ENCODE peak calls at places on chromosomes 3 and 15, in seven cellular contexts. P, I, Y, Q, K, T and L are unnamed samples.

GRCh38 chr3:13265016-13265415 is 155.1 kb downstream of the NUP210 start:
- DNase-seq in K (no peak), I (no peak), T (no peak), Q (no peak), P (no peak), Y (no peak), L (no peak)

GRCh38 chr15:85748176-85748575 is 46.5 kb downstream of the KLHL25 start:
- DNase-seq in P (no peak), Q (no peak), T (no peak), K (no peak), Y (peak; percentile 41), I (peak; percentile 62), L (no peak)

GRCh38 chr15:23069496-23070166 is 30.3 kb upstream of the TUBGCP5 start:
- DNase-seq in Y (no peak), T (no peak), I (no peak), P (no peak), Q (no peak), K (no peak), L (no peak)

GRCh38 chr15:27223166-27223565 is 252.2 kb downstream of the GABRG3 start:
- DNase-seq in Q (no peak), T (no peak), I (no peak), Y (no peak), K (no peak), P (no peak), L (no peak)

GRCh38 chr3:47711596-47711995 is 70.1 kb downstream of the SMARCC1 start:
- DNase-seq in Q (no peak), T (no peak), P (no peak), K (no peak), I (no peak), Y (no peak), L (no peak)

GRCh38 chr3:14425574-14426304 is 23.3 kb downstream of the SLC6A6 start:
- DNase-seq in K (peak; percentile 29), Y (no peak), Q (no peak), I (no peak), P (no peak), T (no peak), L (no peak)

GRCh38 chr3:169112153-169112892 is 551.2 kb downstream of the MECOM start:
- DNase-seq in I (no peak), T (no peak), Q (no peak), Y (no peak), P (no peak), K (no peak), L (no peak)

GRCh38 chr3:28916713-28917499 is 364.0 kb upstream of the RBMS3 start:
- DNase-seq in Q (peak; percentile 37), Y (peak; percentile 85), I (peak; percentile 83), K (no peak), T (peak; percentile 84), P (peak; percentile 33), L (no peak)

GRCh38 chr15:41695750-41696436 is 35.7 kb downstream of the MGA start:
- DNase-seq in P (no peak), Q (no peak), I (no peak), Y (no peak), K (peak; percentile 44), T (peak; percentile 13), L (peak; percentile 27)

GRCh38 chr3:64152100-64152499 is 73.2 kb downstream of the PRICKLE2 start:
- DNase-seq in K (no peak), I (peak; percentile 76), P (peak; percentile 47), Q (peak; percentile 79), Y (no peak), T (no peak), L (no peak)

GRCh38 chr3:189685854-189686253 is 54.7 kb downstream of the TP63 start:
- DNase-seq in P (no peak), I (no peak), T (no peak), K (no peak), Q (no peak), Y (no peak), L (no peak)

GRCh38 chr15:67130673-67131601 is 65.5 kb downstream of the SMAD3 start:
- DNase-seq in P (no peak), K (no peak), Y (no peak), T (no peak), I (peak; percentile 72), Q (peak; percentile 69), L (no peak)

GRCh38 chr3:189288348-189289235 is 116.8 kb downstream of the TPRG1 start:
- DNase-seq in K (no peak), Q (no peak), P (no peak), T (no peak), Y (no peak), I (no peak), L (no peak)

GRCh38 chr3:135896613-135897012 is 68.9 kb upstream of the PPP2R3A start:
- DNase-seq in Q (no peak), P (no peak), K (no peak), Y (no peak), T (no peak), I (no peak), L (no peak)

GRCh38 chr3:50442940-50443579 is 60.4 kb downstream of the CACNA2D2 start:
- DNase-seq in K (no peak), Y (no peak), T (no peak), P (no peak), Q (no peak), I (no peak), L (no peak)

GRCh38 chr15:88574646-88575045 is 28.2 kb upstream of the DET1 start:
- DNase-seq in I (no peak), Q (no peak), K (no peak), P (no peak), T (no peak), Y (no peak), L (no peak)

GRCh38 chr3:20361000-20361399 is 175.0 kb upstream of the SGO1 start:
- DNase-seq in Y (no peak), T (no peak), P (no peak), I (no peak), Q (no peak), K (no peak), L (no peak)

GRCh38 chr3:146781606-146782005 is 176.5 kb upstream of the PLSCR5 start:
- DNase-seq in I (no peak), K (no peak), P (no peak), T (no peak), Y (no peak), Q (no peak), L (no peak)

GRCh38 chr3:114496021-114496434 is 202.2 kb downstream of the TIGIT start:
- DNase-seq in K (no peak), Y (peak; percentile 55), T (peak; percentile 77), I (no peak), P (no peak), Q (no peak), L (no peak)

GRCh38 chr3:43736558-43736995 is 45.8 kb downstream of the ABHD5 start:
- DNase-seq in Q (no peak), P (no peak), Y (no peak), T (no peak), I (no peak), K (no peak), L (no peak)

GRCh38 chr15:40344217-40344616 is 3.5 kb upstream of the CCDC9B start:
- DNase-seq in P (no peak), T (no peak), K (no peak), Q (no peak), I (no peak), Y (no peak), L (no peak)

GRCh38 chr3:190517696-190518095 is 3.8 kb downstream of the IL1RAP start:
- DNase-seq in P (no peak), T (no peak), I (no peak), K (no peak), Y (no peak), Q (no peak), L (no peak)

GRCh38 chr3:127050733-127051132 is 67.8 kb downstream of the PLXNA1 start:
- DNase-seq in Y (no peak), I (peak; percentile 57), Q (no peak), K (no peak), P (no peak), T (no peak), L (no peak)

GRCh38 chr15:41535529-41535928 is 8.5 kb downstream of the RPAP1 start:
- DNase-seq in Q (no peak), Y (no peak), P (no peak), K (no peak), I (no peak), T (no peak), L (no peak)

GRCh38 chr15:71802770-71803169 is 7.6 kb upstream of the NR2E3 start:
- DNase-seq in Q (no peak), T (no peak), K (peak; percentile 14), I (no peak), P (no peak), Y (no peak), L (no peak)

GRCh38 chr3:38039899-38040261 is 872 bp downstream of the DLEC1 start:
- DNase-seq in K (peak; percentile 46), Q (peak; percentile 57), Y (peak; percentile 76), T (peak; percentile 37), I (peak; percentile 83), P (peak; percentile 73), L (peak; percentile 32)

GRCh38 chr3:85081191-85081895 is 122.6 kb downstream of the CADM2 start:
- DNase-seq in I (no peak), T (no peak), Q (no peak), Y (peak; percentile 55), P (no peak), K (no peak), L (no peak)
- H3K4me1 ChIP-seq in I (no peaks in the 10 kb centered on the region), T (no peaks in the 10 kb centered on the region), Q (no peaks in the 10 kb centered on the region), Y (no peaks in the 10 kb centered on the region), P (no peaks in the 10 kb centered on the region), K (no peaks in the 10 kb centered on the region), L (no peaks in the 10 kb centered on the region)

GRCh38 chr15:58775402-58775801 is 4.3 kb downstream of the MINDY2 start:
- DNase-seq in P (no peak), T (no peak), Y (no peak), K (no peak), I (no peak), Q (no peak), L (no peak)
- H3K4me3 ChIP-seq in P (no peak overlapping the region), T (no peak overlapping the region), Y (no peak overlapping the region), K (no peak overlapping the region), I (no peak overlapping the region), Q (no peak overlapping the region), L (no peak overlapping the region)

GRCh38 chr15:98790270-98790669 is 141.9 kb downstream of the IGF1R start:
- DNase-seq in T (no peak), Y (no peak), P (no peak), Q (no peak), K (no peak), I (no peak), L (no peak)

GRCh38 chr15:98787936-98788757 is 139.8 kb downstream of the IGF1R start:
- DNase-seq in I (no peak), K (no peak), Q (no peak), Y (no peak), P (no peak), T (no peak), L (no peak)

GRCh38 chr15:98787190-98787589 is 138.9 kb downstream of the IGF1R start:
- DNase-seq in Q (no peak), K (no peak), T (no peak), Y (no peak), P (no peak), I (no peak), L (no peak)

GRCh38 chr15:98791046-98791701 is 142.8 kb downstream of the IGF1R start:
- DNase-seq in T (no peak), Q (no peak), Y (no peak), I (no peak), P (no peak), K (no peak), L (no peak)

GRCh38 chr15:98789020-98789419 is 140.7 kb downstream of the IGF1R start:
- DNase-seq in I (no peak), P (no peak), Q (no peak), K (no peak), T (no peak), Y (no peak), L (no peak)
- H3K4me1 ChIP-seq in I (peaks cover 68% of the 10 kb centered on the region), P (peaks cover 12% of the 10 kb centered on the region), Q (no peaks in the 10 kb centered on the region), K (no peaks in the 10 kb centered on the region), T (peaks cover 77% of the 10 kb centered on the region), Y (peaks cover 41% of the 10 kb centered on the region), L (peaks cover 27% of the 10 kb centered on the region)

GRCh38 chr3:172259191-172259590 is 189.1 kb downstream of the GHSR start:
- DNase-seq in Y (no peak), Q (peak; percentile 52), T (peak; percentile 49), P (no peak), K (no peak), I (no peak), L (no peak)
- H3K4me3 ChIP-seq in Y (no peak overlapping the region), Q (no peak overlapping the region), T (no peak overlapping the region), P (no peak overlapping the region), K (no peak overlapping the region), I (no peak overlapping the region), L (no peak overlapping the region)